ENCODE peak calls at places on chromosomes 13 and 19, in four cellular contexts. J is GM12878, X is HepG2, M is H1. C is an unnamed sample.

GRCh38 chr13:33017410-33017929 is 1.2 kb downstream of the KL start:
- DNase-seq in J (peak; percentile 65), X (peak; percentile 18), M (no peak), C (peak; percentile 2)

GRCh38 chr13:44313674-44314073 is 60.0 kb upstream of the SERP2 start:
- DNase-seq in J (no peak), X (no peak), M (no peak), C (no peak)

GRCh38 chr13:53010374-53011105 is 18.1 kb upstream of the OLFM4 start:
- DNase-seq in J (no peak), X (peak; percentile 4), M (no peak), C (no peak)

GRCh38 chr19:17353386-17353785 is 16.0 kb downstream of the GTPBP3 start:
- DNase-seq in J (no peak), X (no peak), M (no peak), C (no peak)

GRCh38 chr13:107835339-107836018 is 379.9 kb downstream of the LIG4 start:
- DNase-seq in J (no peak), X (no peak), M (no peak), C (no peak)

GRCh38 chr19:42316223-42317211 is 3.4 kb downstream of the TMEM145 start:
- DNase-seq in J (peak; percentile 25), X (peak; percentile 46), M (no peak), C (peak; percentile 53)

GRCh38 chr19:13835791-13836723 is 40.8 kb downstream of the ZSWIM4 start:
- DNase-seq in J (no peak), X (no peak), M (no peak), C (no peak)

GRCh38 chr19:30171795-30172642 is 200.2 kb upstream of the ZNF536 start:
- DNase-seq in J (no peak), X (no peak), M (no peak), C (no peak)

GRCh38 chr13:57418067-57418677 is 213.4 kb upstream of the PCDH17 start:
- DNase-seq in J (no peak), X (no peak), M (no peak), C (no peak)

GRCh38 chr13:80239571-80240255 is 101.2 kb downstream of the SPRY2 start:
- DNase-seq in J (no peak), X (no peak), M (no peak), C (no peak)

GRCh38 chr13:93227906-93228801 is 1.5 kb downstream of the GPC6 start:
- DNase-seq in J (no peak), X (peak; percentile 80), M (no peak), C (peak; percentile 69)

GRCh38 chr19:45523642-45524256 is 16.5 kb downstream of the VASP start:
- DNase-seq in J (peak; percentile 57), X (peak; percentile 82), M (peak; percentile 64), C (peak; percentile 81)

GRCh38 chr19:47447470-47448359 is 24.0 kb downstream of the SLC8A2 start:
- DNase-seq in J (no peak), X (peak; percentile 31), M (peak; percentile 95), C (peak; percentile 96)

GRCh38 chr19:6720369-6721112 is at the start of gene C3:
- DNase-seq in J (no peak), X (peak; percentile 96), M (no peak), C (no peak)

GRCh38 chr19:10643166-10643967 is 10.8 kb upstream of the ILF3 start:
- DNase-seq in J (no peak), X (no peak), M (no peak), C (no peak)
- TF ChIP-seq USF2 in J (no peak), X (no peak), M (no peak), C (no peak)

DNA sequence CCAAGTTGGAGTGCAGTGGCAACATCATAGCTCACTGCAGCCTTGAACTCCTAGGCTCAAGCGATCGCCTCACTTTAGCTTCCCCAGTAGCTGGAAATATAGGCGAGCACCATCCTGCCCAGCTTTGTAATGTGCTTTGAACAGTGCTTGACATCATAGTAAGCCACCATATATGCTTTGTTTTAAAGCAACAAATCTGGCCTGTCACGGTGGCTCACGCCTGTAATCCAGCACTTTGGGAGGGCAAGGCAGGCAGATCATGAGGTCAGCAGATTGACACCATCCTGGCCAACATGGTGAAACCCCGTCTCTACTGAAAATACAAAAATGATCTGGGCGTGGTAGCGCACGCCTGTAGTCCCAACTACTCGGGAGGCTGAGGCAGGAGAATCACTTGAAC is 1.8 kb upstream of the SLC7A1 start:
- DNase-seq in J (no peak), X (no peak), M (no peak), C (no peak)
- TF ChIP-seq BRCA1 in J (no peak), X (no peak), M (no peak), C (no peak)

DNA sequence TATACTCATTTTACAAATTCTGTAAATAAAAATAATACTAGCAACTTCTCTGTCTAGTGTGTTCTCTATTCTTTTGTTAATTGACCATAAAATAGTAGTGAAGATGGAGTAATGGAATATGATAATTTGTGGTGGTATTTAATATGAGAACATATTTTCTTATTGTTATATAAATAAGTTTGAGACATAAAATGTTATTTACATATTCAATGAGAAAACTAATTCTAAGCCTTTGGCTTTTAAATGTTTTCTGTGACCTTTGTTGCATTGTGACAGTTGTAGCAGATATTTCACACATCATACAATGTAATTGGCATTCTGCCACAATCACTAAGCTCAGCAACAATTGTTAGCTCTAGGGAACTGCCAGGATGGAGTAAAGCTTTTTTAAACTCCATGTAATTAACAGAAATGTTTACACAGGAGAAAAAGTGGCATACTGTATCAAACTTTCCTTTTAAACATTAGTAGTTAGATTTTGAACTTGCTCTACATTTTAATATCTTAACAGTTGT is 562.1 kb upstream of the PCDH9 start:
- DNase-seq in J (no peak), X (no peak), M (no peak), C (no peak)
- TF ChIP-seq EP300 in J (no peak), X (no peak), M (no peak), C (no peak)

GRCh38 chr19:5095568-5095850 is 126.6 kb downstream of the KDM4B start:
- DNase-seq in J (no peak), X (no peak), M (no peak), C (no peak)

GRCh38 chr19:5097331-5097930 is 128.5 kb downstream of the KDM4B start:
- DNase-seq in J (no peak), X (no peak), M (no peak), C (no peak)

GRCh38 chr19:5094768-5095567 is 126.1 kb downstream of the KDM4B start:
- DNase-seq in J (no peak), X (no peak), M (no peak), C (no peak)

GRCh38 chr19:5097959-5098623 is 129.2 kb downstream of the KDM4B start:
- DNase-seq in J (no peak), X (no peak), M (no peak), C (no peak)

DNA sequence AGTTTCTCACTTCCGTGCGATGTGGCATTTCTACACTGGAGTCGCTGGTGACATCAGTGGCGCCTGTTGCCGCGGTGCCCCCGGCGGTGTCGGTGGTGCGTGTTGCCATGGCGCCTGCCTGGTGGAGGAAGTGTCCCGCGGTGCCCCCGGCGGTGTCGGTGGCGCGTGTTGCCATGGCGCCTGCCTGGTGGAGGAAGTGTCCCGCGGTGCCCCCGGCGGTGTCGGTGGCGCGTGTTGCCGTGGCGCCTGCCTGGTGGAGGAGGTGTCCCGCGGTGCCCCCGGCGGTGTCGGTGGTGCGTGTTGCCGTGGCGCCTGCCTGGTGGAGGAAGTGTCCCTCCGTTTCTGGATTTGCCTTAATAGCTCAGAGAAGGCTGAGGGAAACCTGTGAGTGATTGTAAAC is 127.6 kb downstream of the KDM4B start:
- DNase-seq in J (no peak), X (no peak), M (no peak), C (no peak)
- TF ChIP-seq USF2 in J (no peak), X (no peak), M (no peak), C (no peak)

DNA sequence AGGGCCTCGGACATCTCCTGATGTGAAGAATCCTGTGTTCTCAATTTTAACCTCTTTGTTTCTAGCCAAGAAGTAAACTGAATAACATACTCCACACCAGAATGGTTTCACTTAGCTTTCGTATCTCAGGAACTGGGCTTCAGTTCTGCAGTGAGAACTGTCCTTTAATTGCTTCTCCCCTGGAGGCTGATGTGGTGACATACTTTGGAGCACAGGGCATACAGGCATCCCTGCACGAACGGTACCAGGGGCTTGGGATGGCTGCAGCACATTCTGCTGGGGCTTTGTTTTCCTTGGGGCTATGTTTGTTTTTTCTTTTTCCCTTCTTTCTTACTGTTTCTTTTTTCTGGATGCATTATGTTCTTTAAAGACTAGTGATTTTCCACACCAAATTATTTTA is 230.5 kb downstream of the TM9SF2 start:
- DNase-seq in J (no peak), X (no peak), M (no peak), C (no peak)
- TF ChIP-seq BRCA1 in J (no peak), X (no peak), M (no peak), C (no peak)

DNA sequence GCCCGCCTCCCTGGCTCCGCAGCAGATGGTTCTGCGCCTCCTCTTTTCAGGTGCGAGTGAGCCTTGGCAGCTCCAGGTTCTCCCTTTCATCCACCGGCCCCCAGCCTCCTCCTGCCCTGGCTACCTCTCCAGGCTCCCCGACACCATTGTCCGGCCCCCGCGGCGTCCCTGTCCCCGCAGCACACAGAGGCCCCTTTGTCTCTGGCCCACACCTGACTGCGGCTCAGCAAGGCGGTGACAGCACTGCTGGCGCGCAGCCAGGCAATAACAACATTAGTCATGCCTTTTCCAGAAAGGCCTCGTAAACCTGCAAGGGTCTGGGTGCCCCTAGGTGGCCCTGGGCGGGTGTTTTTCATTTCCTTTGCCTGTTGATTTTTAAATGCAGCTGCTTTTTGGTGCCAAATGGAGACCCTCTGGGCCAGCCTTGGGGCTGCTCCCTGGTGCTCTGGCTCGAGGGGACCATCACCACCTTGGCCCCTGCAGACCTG is 73.2 kb upstream of the MEDAG start:
- DNase-seq in J (no peak), X (peak; percentile 97), M (peak; percentile 9), C (peak; percentile 19)
- TF ChIP-seq EP300 in J (no peak), X (peak; percentile 84), M (no peak), C (no peak)

GRCh38 chr13:112752711-112753541 is 63.1 kb downstream of the ATP11A start:
- DNase-seq in J (no peak), X (no peak), M (no peak), C (no peak)
- TF ChIP-seq USF2 in J (no peak), X (no peak), M (no peak), C (no peak)

GRCh38 chr19:18989316-18989715 is 44.0 kb downstream of the SUGP2 start:
- DNase-seq in J (no peak), X (no peak), M (no peak), C (no peak)

GRCh38 chr19:18985257-18985656 is 44.2 kb upstream of the HOMER3 start:
- DNase-seq in J (no peak), X (no peak), M (no peak), C (no peak)

GRCh38 chr19:18984251-18984650 is 43.2 kb upstream of the HOMER3 start:
- DNase-seq in J (no peak), X (no peak), M (no peak), C (no peak)

GRCh38 chr19:18990128-18990708 is 43.1 kb downstream of the SUGP2 start:
- DNase-seq in J (no peak), X (no peak), M (no peak), C (no peak)

DNA sequence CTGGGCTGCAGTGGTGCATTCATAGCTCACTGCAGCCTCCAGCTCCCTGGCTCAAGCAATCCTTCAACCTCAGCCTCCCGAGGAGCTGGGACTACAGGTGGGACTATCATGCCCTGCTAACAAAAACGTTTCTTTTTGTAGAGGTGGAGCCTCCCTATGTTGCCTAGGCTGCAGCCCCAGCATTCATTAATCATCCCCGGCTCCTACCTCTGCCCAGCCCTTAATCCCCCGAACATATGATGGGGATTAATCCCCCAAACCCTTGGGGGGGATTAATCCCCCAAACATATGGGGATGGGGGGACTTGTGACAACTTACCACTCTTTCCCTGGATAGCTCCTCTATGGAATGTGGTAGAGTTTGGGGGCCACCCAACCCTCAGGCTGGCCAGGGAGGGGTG is 45.9 kb downstream of the SUGP2 start:
- DNase-seq in J (no peak), X (no peak), M (no peak), C (no peak)
- TF ChIP-seq BRCA1 in J (no peak), X (no peak), M (no peak), C (no peak)

C was measured in K562.